ENCODE peak calls at places on chromosome 20, in nine cellular contexts. One of them, this sample, is unnamed.

GRCh38 chr20:4813076-4813838 is 91.5 kb downstream of the PRND start:
- DNase-seq in GM23338: no peak
- DNase-seq in OCI-LY7: peak; percentile 87
- DNase-seq in HCT116: no peak
- DNase-seq in GM23248: no peak
- DNase-seq in PC-3: no peak
- DNase-seq in PC-9: no peak
- DNase-seq in hepatocyte: no peak
- DNase-seq in SK-N-SH: no peak
- DNase-seq in this sample: no peak

GRCh38 chr20:20536240-20536933 is 168.5 kb downstream of the INSM1 start:
- DNase-seq in HCT116: no peak
- DNase-seq in OCI-LY7: no peak
- DNase-seq in GM23338: no peak
- DNase-seq in SK-N-SH: no peak
- DNase-seq in PC-9: no peak
- DNase-seq in GM23248: no peak
- DNase-seq in hepatocyte: no peak
- DNase-seq in PC-3: no peak
- DNase-seq in this sample: no peak

GRCh38 chr20:10621159-10621558 is 52.6 kb downstream of the JAG1 start:
- DNase-seq in HCT116: no peak
- DNase-seq in PC-3: no peak
- DNase-seq in GM23338: no peak
- DNase-seq in GM23248: no peak
- DNase-seq in PC-9: no peak
- DNase-seq in OCI-LY7: no peak
- DNase-seq in SK-N-SH: no peak
- DNase-seq in hepatocyte: no peak
- DNase-seq in this sample: no peak

GRCh38 chr20:44011251-44011940 is 96.7 kb downstream of the TOX2 start:
- DNase-seq in HCT116: no peak
- DNase-seq in PC-3: no peak
- DNase-seq in SK-N-SH: peak; percentile 76
- DNase-seq in PC-9: no peak
- DNase-seq in GM23338: no peak
- DNase-seq in GM23248: no peak
- DNase-seq in OCI-LY7: no peak
- DNase-seq in hepatocyte: no peak
- DNase-seq in this sample: no peak

GRCh38 chr20:7650481-7650880 is 289.8 kb downstream of the HAO1 start:
- DNase-seq in GM23338: no peak
- DNase-seq in hepatocyte: no peak
- DNase-seq in HCT116: no peak
- DNase-seq in PC-9: no peak
- DNase-seq in SK-N-SH: no peak
- DNase-seq in GM23248: peak; percentile 78
- DNase-seq in OCI-LY7: peak; percentile 82
- DNase-seq in PC-3: peak; percentile 84
- DNase-seq in this sample: no peak

GRCh38 chr20:64222851-64223525 is 32.6 kb upstream of the PCMTD2 start:
- DNase-seq in GM23338: no peak
- DNase-seq in PC-3: no peak
- DNase-seq in HCT116: no peak
- DNase-seq in SK-N-SH: no peak
- DNase-seq in GM23248: no peak
- DNase-seq in OCI-LY7: no peak
- DNase-seq in hepatocyte: no peak
- DNase-seq in PC-9: no peak
- DNase-seq in this sample: no peak

GRCh38 chr20:39152126-39152525 is 190.0 kb downstream of the DHX35 start:
- DNase-seq in HCT116: no peak
- DNase-seq in hepatocyte: peak; percentile 34
- DNase-seq in GM23248: no peak
- DNase-seq in OCI-LY7: no peak
- DNase-seq in GM23338: no peak
- DNase-seq in SK-N-SH: no peak
- DNase-seq in PC-3: peak; percentile 45
- DNase-seq in PC-9: no peak
- DNase-seq in this sample: no peak

GRCh38 chr20:9228774-9229450 is 160.0 kb downstream of the PLCB4 start:
- DNase-seq in OCI-LY7: no peak
- DNase-seq in hepatocyte: no peak
- DNase-seq in GM23248: peak; percentile 18
- DNase-seq in PC-9: no peak
- DNase-seq in HCT116: no peak
- DNase-seq in GM23338: no peak
- DNase-seq in PC-3: peak; percentile 27
- DNase-seq in SK-N-SH: no peak
- DNase-seq in this sample: no peak

GRCh38 chr20:49682798-49683197 is 30.9 kb downstream of the B4GALT5 start:
- DNase-seq in GM23338: no peak
- DNase-seq in SK-N-SH: no peak
- DNase-seq in hepatocyte: no peak
- DNase-seq in GM23248: no peak
- DNase-seq in PC-3: no peak
- DNase-seq in HCT116: no peak
- DNase-seq in PC-9: no peak
- DNase-seq in OCI-LY7: no peak
- DNase-seq in this sample: no peak

GRCh38 chr20:52342913-52343312 is 151.3 kb upstream of the ZFP64 start:
- DNase-seq in PC-3: no peak
- DNase-seq in GM23248: no peak
- DNase-seq in OCI-LY7: no peak
- DNase-seq in PC-9: no peak
- DNase-seq in HCT116: no peak
- DNase-seq in SK-N-SH: no peak
- DNase-seq in hepatocyte: no peak
- DNase-seq in GM23338: no peak
- DNase-seq in this sample: no peak

GRCh38 chr20:2102585-2103453 is 1.2 kb downstream of the STK35 start:
- DNase-seq in GM23338: peak; percentile 94
- DNase-seq in PC-3: peak; percentile 85
- DNase-seq in HCT116: peak; percentile 76
- DNase-seq in GM23248: peak; percentile 93
- DNase-seq in SK-N-SH: peak; percentile 97
- DNase-seq in hepatocyte: peak; percentile 94
- DNase-seq in PC-9: peak; percentile 80
- DNase-seq in OCI-LY7: peak; percentile 91
- DNase-seq in this sample: peak; percentile 85

DNA sequence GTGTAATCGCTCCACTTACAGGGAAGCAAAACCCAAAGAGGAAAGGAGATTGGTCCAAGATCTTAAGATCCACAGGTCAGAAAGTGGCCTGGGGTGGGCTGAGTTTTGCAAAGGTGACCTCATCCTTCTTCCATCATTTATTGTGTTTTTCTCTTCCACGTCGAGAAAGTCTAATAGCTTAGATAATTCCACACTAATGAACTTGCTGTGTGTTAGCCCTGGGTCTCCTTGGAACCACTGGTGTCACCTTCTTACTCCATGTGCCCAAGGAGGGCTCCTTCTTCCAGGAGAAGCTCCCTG is 1.7 kb downstream of the SLC13A3 start:
- DNase-seq in GM23338: no peak
- DNase-seq in PC-9: no peak
- DNase-seq in HCT116: no peak
- DNase-seq in PC-3: no peak
- DNase-seq in SK-N-SH: no peak
- DNase-seq in hepatocyte: no peak
- DNase-seq in OCI-LY7: no peak
- DNase-seq in GM23248: no peak
- DNase-seq in this sample: no peak
- H3K4me2 ChIP-seq in GM23338: no peak overlapping the region
- H3K4me2 ChIP-seq in PC-9: no peak overlapping the region
- H3K4me2 ChIP-seq in HCT116: no peak overlapping the region
- H3K4me2 ChIP-seq in PC-3: no peak overlapping the region
- H3K4me2 ChIP-seq in SK-N-SH: no peak overlapping the region
- H3K4me2 ChIP-seq in hepatocyte: no peak overlapping the region
- H3K4me2 ChIP-seq in OCI-LY7: no peak overlapping the region
- H3K4me2 ChIP-seq in GM23248: no peak overlapping the region
- H3K4me2 ChIP-seq in this sample: no peak overlapping the region

DNA sequence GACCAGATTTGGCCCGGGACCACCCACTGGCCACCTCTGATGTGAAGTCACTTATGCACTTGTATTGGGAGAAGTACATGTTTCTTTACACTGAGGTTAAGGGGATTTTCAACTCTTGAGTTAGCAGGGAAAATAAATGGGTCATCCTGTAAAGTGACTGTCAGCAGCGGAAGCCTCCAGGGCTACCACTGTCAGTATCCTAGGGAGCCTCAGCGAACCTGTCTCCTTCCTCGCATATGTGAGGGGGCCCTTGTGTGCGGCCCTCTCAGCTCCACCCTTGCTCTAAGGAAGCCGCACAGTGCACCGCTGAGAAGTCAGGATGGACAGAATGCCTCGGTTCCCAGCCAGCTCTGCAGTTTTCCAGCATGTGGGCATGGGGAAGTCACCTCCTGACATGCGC is 115.6 kb downstream of the SYCP2 start:
- DNase-seq in GM23248: no peak
- DNase-seq in SK-N-SH: peak; percentile 3
- DNase-seq in PC-3: no peak
- DNase-seq in hepatocyte: no peak
- DNase-seq in PC-9: no peak
- DNase-seq in OCI-LY7: no peak
- DNase-seq in GM23338: no peak
- DNase-seq in HCT116: no peak
- DNase-seq in this sample: no peak
- H3K9me2 ChIP-seq in GM23248: no peaks in the 10 kb centered on the region
- H3K9me2 ChIP-seq in SK-N-SH: no peaks in the 10 kb centered on the region
- H3K9me2 ChIP-seq in PC-3: no peaks in the 10 kb centered on the region
- H3K9me2 ChIP-seq in hepatocyte: no peaks in the 10 kb centered on the region
- H3K9me2 ChIP-seq in PC-9: no peaks in the 10 kb centered on the region
- H3K9me2 ChIP-seq in OCI-LY7: no peaks in the 10 kb centered on the region
- H3K9me2 ChIP-seq in GM23338: no peaks in the 10 kb centered on the region
- H3K9me2 ChIP-seq in HCT116: no peaks in the 10 kb centered on the region
- H3K9me2 ChIP-seq in this sample: no peaks in the 10 kb centered on the region

GRCh38 chr20:59165794-59166709 is 2.4 kb downstream of the ZNF831 start:
- DNase-seq in HCT116: no peak
- DNase-seq in PC-9: no peak
- DNase-seq in GM23338: no peak
- DNase-seq in OCI-LY7: peak; percentile 38
- DNase-seq in SK-N-SH: no peak
- DNase-seq in hepatocyte: no peak
- DNase-seq in GM23248: no peak
- DNase-seq in PC-3: no peak
- DNase-seq in this sample: no peak
- H3K4me2 ChIP-seq in HCT116: no peak overlapping the region
- H3K4me2 ChIP-seq in PC-9: no peak overlapping the region
- H3K4me2 ChIP-seq in GM23338: no peak overlapping the region
- H3K4me2 ChIP-seq in OCI-LY7: peak overlapping the region; percentile 86
- H3K4me2 ChIP-seq in SK-N-SH: no peak overlapping the region
- H3K4me2 ChIP-seq in hepatocyte: no peak overlapping the region
- H3K4me2 ChIP-seq in GM23248: no peak overlapping the region
- H3K4me2 ChIP-seq in PC-3: no peak overlapping the region
- H3K4me2 ChIP-seq in this sample: no peak overlapping the region

DNA sequence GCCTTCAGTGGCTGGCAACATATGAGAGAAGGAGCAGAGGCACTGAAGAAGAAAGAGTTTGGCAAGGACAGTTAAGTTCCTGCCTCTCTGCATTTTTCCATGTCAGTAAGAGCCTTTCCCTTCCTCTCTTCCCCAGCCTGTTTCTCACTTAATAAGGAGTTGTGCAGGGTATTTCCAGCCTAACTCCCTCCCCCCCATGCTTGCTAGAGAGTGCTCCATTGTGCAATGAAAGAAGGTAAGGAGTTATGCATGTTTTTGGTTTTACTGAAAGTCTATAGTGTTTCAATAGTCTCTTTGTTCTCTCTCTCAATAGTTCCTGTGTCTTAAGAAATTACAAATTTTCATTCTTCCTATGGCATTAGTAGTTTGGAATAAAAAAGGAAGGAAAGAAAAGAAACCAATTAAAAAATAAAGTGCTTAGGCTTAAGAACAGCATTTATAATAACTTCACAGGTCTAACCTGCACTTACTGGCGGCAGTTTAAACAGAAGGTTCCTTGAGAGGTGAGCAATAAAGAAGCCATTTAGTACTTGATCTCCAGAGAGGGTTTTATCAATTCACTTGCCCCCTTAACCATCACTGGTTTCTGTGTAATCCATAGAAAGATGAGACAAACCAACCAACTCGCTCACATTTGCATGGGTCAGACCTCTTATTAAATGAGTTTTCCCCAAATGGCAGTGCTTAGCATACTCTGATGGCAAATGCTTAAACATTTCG is 251.1 kb downstream of the PTPRT start:
- DNase-seq in GM23248: no peak
- DNase-seq in HCT116: no peak
- DNase-seq in PC-9: no peak
- DNase-seq in OCI-LY7: no peak
- DNase-seq in GM23338: no peak
- DNase-seq in PC-3: no peak
- DNase-seq in hepatocyte: no peak
- DNase-seq in SK-N-SH: no peak
- DNase-seq in this sample: no peak
- H3K9me2 ChIP-seq in GM23248: no peaks in the 10 kb centered on the region
- H3K9me2 ChIP-seq in HCT116: no peaks in the 10 kb centered on the region
- H3K9me2 ChIP-seq in PC-9: no peaks in the 10 kb centered on the region
- H3K9me2 ChIP-seq in OCI-LY7: no peaks in the 10 kb centered on the region
- H3K9me2 ChIP-seq in GM23338: no peaks in the 10 kb centered on the region
- H3K9me2 ChIP-seq in PC-3: no peaks in the 10 kb centered on the region
- H3K9me2 ChIP-seq in hepatocyte: no peaks in the 10 kb centered on the region
- H3K9me2 ChIP-seq in SK-N-SH: no peaks in the 10 kb centered on the region
- H3K9me2 ChIP-seq in this sample: no peaks in the 10 kb centered on the region

DNA sequence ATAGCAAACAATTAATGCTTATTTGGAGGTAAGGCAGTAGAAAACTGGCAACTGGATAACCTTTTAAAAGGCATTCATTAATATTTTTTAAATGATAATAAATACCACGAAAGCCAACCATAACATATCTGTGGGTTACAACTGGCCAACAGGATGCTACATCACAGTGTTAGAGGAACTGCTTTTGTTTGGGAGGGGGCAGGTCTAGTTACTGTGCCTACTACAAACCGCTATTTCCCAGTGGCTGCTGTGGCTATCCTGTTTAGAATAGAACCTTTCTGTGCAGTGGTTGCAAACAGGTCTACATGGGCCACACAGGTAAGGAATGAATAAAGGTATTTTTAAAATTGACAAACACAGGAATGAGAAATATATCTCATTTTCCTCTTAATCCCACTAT is 976 bp downstream of the PIGT start:
- DNase-seq in HCT116: no peak
- DNase-seq in GM23248: no peak
- DNase-seq in OCI-LY7: peak; percentile 52
- DNase-seq in SK-N-SH: no peak
- DNase-seq in GM23338: no peak
- DNase-seq in PC-9: no peak
- DNase-seq in hepatocyte: no peak
- DNase-seq in PC-3: no peak
- DNase-seq in this sample: no peak
- H3K4me2 ChIP-seq in HCT116: peak overlapping the region; percentile 96
- H3K4me2 ChIP-seq in GM23248: peak overlapping the region; percentile 97
- H3K4me2 ChIP-seq in OCI-LY7: peak overlapping the region; percentile 98
- H3K4me2 ChIP-seq in SK-N-SH: peak overlapping the region; percentile 84
- H3K4me2 ChIP-seq in GM23338: peak overlapping the region; percentile 91
- H3K4me2 ChIP-seq in PC-9: peak overlapping the region; percentile 99
- H3K4me2 ChIP-seq in hepatocyte: peak overlapping the region; percentile 82
- H3K4me2 ChIP-seq in PC-3: peak overlapping the region; percentile 96
- H3K4me2 ChIP-seq in this sample: peak overlapping the region; percentile 87

This sample was measured in MM.1S.